ENCODE peak calls at places on chromosomes 4 and X, in five cellular contexts. Y, P, O, G and M are unnamed samples.

GRCh38 chr4:159010563-159011260 is 92.2 kb upstream of the RAPGEF2 start:
- DNase-seq in Y (no peak), P (no peak), O (no peak), G (no peak), M (peak; percentile 30)

GRCh38 chr4:37625499-37625898 is 60.7 kb downstream of the RELL1 start:
- DNase-seq in Y (no peak), P (no peak), O (no peak), G (no peak), M (no peak)

GRCh38 chrX:3815896-3816664 is 102.6 kb upstream of the PRKX start:
- DNase-seq in Y (peak; percentile 13), P (no peak), O (peak; percentile 23), G (no peak), M (peak; percentile 36)

GRCh38 chrX:121641560-121641959 is 594.1 kb downstream of the GLUD2 start:
- DNase-seq in Y (no peak), P (no peak), O (no peak), G (no peak), M (no peak)

GRCh38 chr4:102299708-102300107 is 45.6 kb downstream of the SLC39A8 start:
- DNase-seq in Y (no peak), P (no peak), O (peak; percentile 32), G (no peak), M (peak; percentile 21)

GRCh38 chr4:158858410-158859189 is 89.8 kb downstream of the FNIP2 start:
- DNase-seq in Y (no peak), P (no peak), O (no peak), G (no peak), M (peak; percentile 16)

GRCh38 chr4:81085291-81085690 is 54.8 kb downstream of the BMP3 start:
- DNase-seq in Y (no peak), P (no peak), O (no peak), G (no peak), M (no peak)

GRCh38 chr4:8892556-8893226 is 21.1 kb upstream of the HMX1 start:
- DNase-seq in Y (no peak), P (no peak), O (no peak), G (no peak), M (no peak)

GRCh38 chr4:55996611-55997010 is 47.9 kb downstream of the CEP135 start:
- DNase-seq in Y (no peak), P (no peak), O (no peak), G (no peak), M (no peak)

GRCh38 chr4:128601992-128602695 is 207.4 kb upstream of the JADE1 start:
- DNase-seq in Y (no peak), P (no peak), O (no peak), G (no peak), M (no peak)

GRCh38 chr4:109942292-109942926 is 29.7 kb downstream of the EGF start:
- DNase-seq in Y (no peak), P (no peak), O (no peak), G (no peak), M (no peak)

GRCh38 chr4:175298119-175298518 is 380.0 kb downstream of the ADAM29 start:
- DNase-seq in Y (no peak), P (no peak), O (no peak), G (no peak), M (no peak)

GRCh38 chrX:110021180-110022022 is 18.5 kb downstream of the TMEM164 start:
- DNase-seq in Y (no peak), P (no peak), O (no peak), G (no peak), M (no peak)

GRCh38 chrX:128800138-128800537 is 723.2 kb downstream of the SMARCA1 start:
- DNase-seq in Y (no peak), P (no peak), O (no peak), G (no peak), M (no peak)

DNA sequence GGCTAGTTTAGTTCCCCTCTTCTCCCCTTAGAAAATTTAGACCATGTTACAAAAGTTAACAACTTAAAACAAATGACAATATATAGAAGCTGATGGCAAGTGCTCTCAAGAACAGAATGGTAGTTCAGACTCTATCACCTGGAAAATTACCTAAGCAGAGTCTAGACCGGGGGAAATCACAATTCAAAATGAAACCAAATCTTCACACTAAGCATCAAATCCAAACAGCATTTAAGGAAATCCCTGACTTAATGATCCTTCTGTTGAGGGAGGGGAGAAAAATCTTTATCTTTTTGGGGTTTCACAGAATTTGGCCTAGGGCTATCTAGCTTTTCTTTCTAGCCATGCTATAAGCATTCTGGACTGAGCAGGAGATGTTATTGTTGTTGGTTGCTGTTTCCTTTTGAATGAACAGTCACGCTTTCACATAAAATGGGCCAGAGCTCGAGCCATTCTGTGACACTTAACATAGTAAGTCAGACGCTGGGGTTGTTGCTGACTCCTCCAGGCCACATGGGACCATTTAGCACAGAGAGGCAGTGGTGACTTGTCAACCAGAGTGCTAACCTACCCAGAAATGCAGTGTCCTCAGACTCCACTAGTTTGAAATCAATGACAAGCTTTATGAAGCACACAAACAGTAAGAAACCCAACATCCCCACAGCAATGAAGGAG is 16.0 kb upstream of the LSM6 start:
- DNase-seq in Y (no peak), P (no peak), O (no peak), G (no peak), M (no peak)
- TF ChIP-seq YY1 in Y (no peak), P (no peak), O (no peak), G (no peak), M (no peak)

GRCh38 chrX:22366866-22367265 is 94.2 kb downstream of the CBLL2 start:
- DNase-seq in Y (no peak), P (no peak), O (no peak), G (no peak), M (no peak)
- TF ChIP-seq YY1 in Y (no peak), P (no peak), O (no peak), G (no peak), M (no peak)

DNA sequence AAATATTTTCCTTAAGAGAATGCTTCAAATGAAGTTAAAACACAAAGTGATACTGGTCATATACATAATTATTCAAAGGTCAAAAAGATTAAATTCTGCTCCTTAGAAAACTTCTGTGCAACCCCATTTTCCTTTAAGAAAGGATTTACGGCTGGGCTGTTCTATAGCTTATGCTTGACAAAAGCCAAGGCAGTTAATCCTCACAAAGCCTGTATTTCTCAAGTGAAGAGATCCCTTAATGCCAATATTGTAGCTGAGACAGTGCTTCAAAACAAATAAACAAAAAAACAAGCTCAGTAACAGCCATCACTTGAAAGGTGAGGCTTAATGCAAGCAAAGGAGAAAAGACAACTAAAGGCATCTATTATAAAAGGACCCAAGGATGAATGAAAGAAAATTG is 42.5 kb downstream of the BTC start:
- DNase-seq in Y (no peak), P (no peak), O (no peak), G (no peak), M (no peak)
- TF ChIP-seq YY1 in Y (no peak), P (no peak), O (no peak), G (no peak), M (no peak)

GRCh38 chr4:43339435-43339834 is 446.9 kb downstream of the GRXCR1 start:
- DNase-seq in Y (no peak), P (no peak), O (no peak), G (no peak), M (no peak)
- TF ChIP-seq YY1 in Y (no peak), P (no peak), O (no peak), G (no peak), M (no peak)